ENCODE peak calls at places on chromosome 14, in nine cellular contexts. R is fibroblast of mammary gland, S is Peyer's patch, J is OCI-LY7, V is neuronal stem cell, B is HFF-Myc, Z is tibial artery, K is heart right ventricle, E is GM06990. O is an unnamed sample.

GRCh38 chr14:35107866-35108265 is 13.9 kb downstream of the PPP2R3C start:
- DNase-seq in R (no peak), S (no peak), J (no peak), V (no peak), B (no peak), Z (no peak), K (no peak), E (no peak), O (no peak)

GRCh38 chr14:101466456-101467180 is 94.7 kb upstream of the DIO3 start:
- DNase-seq in R (no peak), S (no peak), J (no peak), V (no peak), B (no peak), Z (no peak), K (no peak), E (no peak), O (no peak)

GRCh38 chr14:26531894-26532293 is 65.9 kb downstream of the NOVA1 start:
- DNase-seq in R (peak), S (no peak), J (no peak), V (no peak), B (no peak), Z (no peak), K (no peak), E (no peak), O (peak)

GRCh38 chr14:96410119-96410518 is 18.2 kb downstream of the AK7 start:
- DNase-seq in R (no peak), S (no peak), J (no peak), V (no peak), B (no peak), Z (no peak), K (no peak), E (no peak), O (no peak)

GRCh38 chr14:74891870-74892269 is 10.2 kb downstream of the DLST start:
- DNase-seq in R (peak), S (no peak), J (no peak), V (no peak), B (no peak), Z (no peak), K (no peak), E (no peak), O (no peak)

GRCh38 chr14:89941830-89942377 is 12.6 kb downstream of the EFCAB11 start:
- DNase-seq in R (no peak), S (no peak), J (no peak), V (no peak), B (no peak), Z (no peak), K (no peak), E (no peak), O (no peak)

GRCh38 chr14:103138483-103139370 is 15.5 kb downstream of the TNFAIP2 start:
- DNase-seq in R (no peak), S (no peak), J (no peak), V (no peak), B (no peak), Z (no peak), K (no peak), E (no peak), O (no peak)

GRCh38 chr14:75879031-75879430 is 102.8 kb downstream of the TGFB3 start:
- DNase-seq in R (peak), S (no peak), J (no peak), V (no peak), B (no peak), Z (no peak), K (no peak), E (peak), O (peak)

GRCh38 chr14:79856357-79856756 is 354.9 kb downstream of the DIO2 start:
- DNase-seq in R (peak), S (no peak), J (no peak), V (no peak), B (no peak), Z (no peak), K (no peak), E (no peak), O (no peak)

GRCh38 chr14:26867171-26867757 is 269.4 kb upstream of the NOVA1 start:
- DNase-seq in R (peak), S (no peak), J (no peak), V (no peak), B (no peak), Z (no peak), K (no peak), E (no peak), O (no peak)

GRCh38 chr14:83975435-83976222 is 1554.3 kb upstream of the FLRT2 start:
- DNase-seq in R (peak), S (no peak), J (no peak), V (no peak), B (no peak), Z (peak), K (peak), E (no peak), O (peak)

GRCh38 chr14:78848234-78848820 is 678.2 kb downstream of the NRXN3 start:
- DNase-seq in R (peak), S (no peak), J (peak), V (peak), B (no peak), Z (no peak), K (peak), E (no peak), O (peak)

GRCh38 chr14:89501381-89501780 is 84.3 kb upstream of the FOXN3 start:
- DNase-seq in R (no peak), S (no peak), J (no peak), V (no peak), B (no peak), Z (no peak), K (no peak), E (no peak), O (no peak)

GRCh38 chr14:63045234-63045611 is at the start of gene KCNH5:
- DNase-seq in R (peak), S (no peak), J (no peak), V (no peak), B (no peak), Z (no peak), K (peak), E (peak), O (no peak)

GRCh38 chr14:99579903-99580570 is 24.0 kb downstream of the CCDC85C start:
- DNase-seq in R (no peak), S (no peak), J (peak), V (no peak), B (no peak), Z (no peak), K (no peak), E (no peak), O (no peak)

GRCh38 chr14:92563359-92563758 is 49.8 kb downstream of the RIN3 start:
- DNase-seq in R (peak), S (no peak), J (no peak), V (no peak), B (no peak), Z (no peak), K (no peak), E (no peak), O (peak)

GRCh38 chr14:76985540-76986260 is 42.8 kb downstream of the IRF2BPL start:
- DNase-seq in R (no peak), S (no peak), J (no peak), V (no peak), B (no peak), Z (no peak), K (no peak), E (no peak), O (no peak)

GRCh38 chr14:76981670-76982069 is 46.8 kb downstream of the IRF2BPL start:
- DNase-seq in R (no peak), S (no peak), J (no peak), V (no peak), B (no peak), Z (no peak), K (no peak), E (no peak), O (no peak)

GRCh38 chr14:76985021-76985420 is 43.5 kb downstream of the IRF2BPL start:
- DNase-seq in R (no peak), S (no peak), J (no peak), V (no peak), B (no peak), Z (no peak), K (no peak), E (no peak), O (no peak)

GRCh38 chr14:76986261-76986565 is 42.3 kb downstream of the IRF2BPL start:
- DNase-seq in R (no peak), S (no peak), J (no peak), V (no peak), B (no peak), Z (no peak), K (no peak), E (no peak), O (no peak)

DNA sequence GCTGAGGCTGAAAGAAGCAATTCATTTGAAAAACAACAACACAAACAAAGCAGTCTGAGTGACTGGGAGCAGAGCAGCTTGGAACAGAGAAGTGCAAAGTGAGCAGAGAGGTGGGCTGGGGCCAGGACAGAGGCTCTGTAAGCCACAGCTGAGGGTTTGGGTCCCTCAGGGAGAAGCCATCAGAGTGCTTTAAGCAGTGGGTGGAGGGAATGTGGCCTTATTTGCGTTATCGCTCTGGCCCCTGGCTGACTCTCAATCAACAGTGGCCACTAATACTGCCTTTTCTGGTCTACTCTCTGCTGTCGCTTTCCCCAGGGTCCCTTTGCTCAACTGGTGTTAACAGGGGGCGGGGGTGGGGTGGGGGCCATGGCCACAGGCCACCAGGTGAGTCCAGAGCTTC is 44.2 kb downstream of the IRF2BPL start:
- DNase-seq in R (no peak), S (no peak), J (no peak), V (no peak), B (no peak), Z (no peak), K (no peak), E (no peak), O (no peak)
- H3K4me3 ChIP-seq in R (no peak), S (no peak), J (no peak), V (no peak), B (no peak), Z (no peak), K (no peak), E (no peak), O (no peak)

GRCh38 chr14:82720431-82720830 is 1186.8 kb upstream of the SEL1L start:
- DNase-seq in R (no peak), S (no peak), J (no peak), V (no peak), B (no peak), Z (no peak), K (no peak), E (no peak), O (no peak)

GRCh38 chr14:82725188-82725587 is 1191.5 kb upstream of the SEL1L start:
- DNase-seq in R (peak), S (no peak), J (no peak), V (no peak), B (no peak), Z (no peak), K (no peak), E (no peak), O (no peak)

GRCh38 chr14:82724296-82724695 is 1190.6 kb upstream of the SEL1L start:
- DNase-seq in R (peak), S (no peak), J (no peak), V (no peak), B (no peak), Z (no peak), K (no peak), E (no peak), O (no peak)

DNA sequence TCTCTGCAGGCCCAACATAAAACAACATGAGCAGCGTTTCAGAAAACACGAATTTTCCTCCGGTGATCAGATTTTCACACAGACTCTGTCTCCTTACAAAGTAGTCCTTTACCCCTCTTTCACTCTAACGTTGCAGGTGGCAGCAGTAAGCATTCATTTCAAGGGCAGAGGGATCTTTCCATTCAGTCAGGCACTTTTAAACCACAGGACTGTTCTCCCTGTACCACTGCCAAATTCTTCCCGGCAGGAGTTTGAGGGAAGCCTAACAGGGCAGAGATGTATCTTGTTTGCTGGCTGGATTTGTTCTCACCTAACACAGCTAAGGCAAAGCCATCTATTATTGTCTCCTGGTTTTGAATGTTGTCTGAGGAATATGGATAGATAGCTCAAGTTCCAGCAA is 1187.3 kb upstream of the SEL1L start:
- DNase-seq in R (no peak), S (no peak), J (no peak), V (no peak), B (no peak), Z (no peak), K (no peak), E (no peak), O (no peak)
- H3K4me3 ChIP-seq in R (no peak), S (no peak), J (no peak), V (no peak), B (no peak), Z (no peak), K (no peak), E (no peak), O (no peak)

DNA sequence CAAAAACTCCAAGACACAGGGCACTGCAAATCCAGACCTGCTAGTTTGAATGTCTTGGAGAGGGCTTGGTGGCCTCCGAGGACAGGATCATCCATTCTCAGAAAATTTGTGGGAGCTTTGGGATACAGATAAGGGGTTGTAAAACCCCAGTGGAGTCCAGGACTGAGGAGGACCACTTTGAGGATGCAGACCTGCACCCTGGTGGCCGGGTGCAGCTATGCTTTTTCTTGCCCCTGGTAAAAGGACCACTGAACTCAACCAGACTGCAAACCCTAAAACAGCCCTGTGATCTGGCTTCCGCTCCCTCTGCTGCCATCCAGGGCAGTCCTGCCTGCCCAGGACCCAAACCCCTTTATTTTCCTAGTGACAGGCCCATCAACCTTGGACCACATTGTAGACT is 169.5 kb upstream of the DAAM1 start:
- DNase-seq in R (peak), S (no peak), J (no peak), V (no peak), B (no peak), Z (no peak), K (no peak), E (no peak), O (no peak)
- H3K4me3 ChIP-seq in R (no peak), S (no peak), J (no peak), V (no peak), B (no peak), Z (no peak), K (no peak), E (no peak), O (no peak)

DNA sequence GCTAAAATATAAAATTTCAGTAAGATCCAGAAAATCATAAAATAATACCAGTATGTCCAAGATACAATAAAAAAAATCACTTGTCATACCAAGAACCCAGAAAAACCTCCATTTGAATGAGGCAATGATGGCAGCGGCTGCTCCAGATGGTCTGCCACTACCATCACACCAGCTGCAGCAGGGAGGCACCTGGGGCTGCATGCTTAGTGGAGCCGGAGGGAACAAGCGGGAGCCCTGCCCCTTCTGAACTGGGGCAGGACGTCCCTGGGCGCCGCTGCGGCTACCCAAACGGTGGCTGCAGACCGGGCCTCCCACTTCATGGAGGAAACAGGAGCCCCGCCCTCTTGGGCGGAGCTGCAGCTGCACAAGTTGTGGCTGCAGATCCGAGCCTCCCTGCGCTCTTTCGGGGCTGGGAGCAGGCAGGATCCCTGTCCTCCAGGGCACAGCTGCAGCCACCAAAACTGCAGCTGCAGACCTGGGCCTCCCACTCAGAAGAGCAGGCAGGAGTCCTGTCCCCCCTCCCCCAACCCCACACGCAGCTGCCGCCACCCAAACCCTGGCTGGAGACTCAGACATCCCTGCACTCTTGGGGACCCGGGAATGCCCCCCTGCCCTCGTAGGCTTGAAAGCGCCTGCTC is 36.1 kb upstream of the OR5AU1 start:
- DNase-seq in R (peak), S (peak), J (peak), V (peak), B (no peak), Z (peak), K (peak), E (peak), O (peak)
- H3K4me3 ChIP-seq in R (peak), S (peak), J (peak), V (peak), B (no peak), Z (peak), K (peak), E (peak), O (peak)

GRCh38 chr14:25009891-25010290 is 40.1 kb downstream of the STXBP6 start:
- DNase-seq in R (no peak), S (no peak), J (no peak), V (no peak), B (peak), Z (no peak), K (no peak), E (no peak), O (no peak)
- H3K4me3 ChIP-seq in R (no peak), S (no peak), J (no peak), V (no peak), B (no peak), Z (no peak), K (no peak), E (no peak), O (no peak)

GRCh38 chr14:65242732-65243134 is 140.4 kb upstream of the MAX start:
- DNase-seq in R (no peak), S (no peak), J (no peak), V (no peak), B (no peak), Z (no peak), K (no peak), E (no peak), O (no peak)
- H3K4me3 ChIP-seq in R (no peak), S (no peak), J (no peak), V (no peak), B (no peak), Z (no peak), K (no peak), E (no peak), O (no peak)

DNA sequence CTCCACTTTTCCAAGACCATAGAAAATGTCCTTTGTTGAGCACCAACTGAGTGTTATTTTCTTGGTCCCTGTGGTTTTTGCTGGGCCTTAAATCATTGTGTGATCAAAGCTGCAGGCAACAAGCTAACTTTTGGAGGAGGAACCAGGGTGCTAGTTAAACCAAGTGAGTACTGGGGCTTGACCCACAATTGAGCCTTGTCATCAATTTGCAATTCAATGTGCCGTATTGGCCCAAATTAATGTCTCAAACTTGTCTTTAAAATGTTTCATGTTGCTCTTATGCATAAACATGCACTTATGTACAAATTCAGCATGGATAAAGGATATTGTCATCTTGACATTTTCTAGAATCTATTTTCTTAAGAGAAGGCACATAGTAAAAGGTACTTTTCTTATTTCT is 62.3 kb downstream of the DAD1 start:
- DNase-seq in R (no peak), S (no peak), J (no peak), V (no peak), B (no peak), Z (no peak), K (no peak), E (no peak), O (no peak)
- H3K4me3 ChIP-seq in R (no peak), S (no peak), J (no peak), V (no peak), B (no peak), Z (no peak), K (no peak), E (no peak), O (no peak)